ENCODE peak calls at places on chromosome 4, in six cellular contexts. Z is CD8-positive, alpha-beta memory T cell; D is neuronal stem cell; K is sigmoid colon; R is BJ; O is AG10803. E is an unnamed sample.

GRCh38 chr4:2042207-2042946 is 16.8 kb upstream of the NAT8L start:
- DNase-seq in Z (peak; percentile 39), D (no peak), K (no peak), R (no peak), O (no peak), E (no peak)

GRCh38 chr4:91288702-91289311 is 1015.0 kb upstream of the GRID2 start:
- DNase-seq in Z (no peak), D (no peak), K (no peak), R (no peak), O (no peak), E (no peak)

GRCh38 chr4:8274772-8275241 is 5.3 kb downstream of the HTRA3 start:
- DNase-seq in Z (no peak), D (peak; percentile 67), K (peak; percentile 98), R (peak; percentile 77), O (peak; percentile 96), E (peak; percentile 81)

GRCh38 chr4:71532407-71532806 is 193.6 kb downstream of the SLC4A4 start:
- DNase-seq in Z (no peak), D (no peak), K (no peak), R (no peak), O (no peak), E (no peak)

GRCh38 chr4:102551946-102552575 is 50.9 kb downstream of the NFKB1 start:
- DNase-seq in Z (no peak), D (no peak), K (no peak), R (no peak), O (no peak), E (no peak)

GRCh38 chr4:52244103-52244772 is 193.1 kb downstream of the SPATA18 start:
- DNase-seq in Z (no peak), D (no peak), K (no peak), R (no peak), O (no peak), E (no peak)

GRCh38 chr4:21888195-21888976 is 60.2 kb downstream of the KCNIP4 start:
- DNase-seq in Z (no peak), D (no peak), K (no peak), R (peak; percentile 88), O (peak; percentile 75), E (peak; percentile 83)

GRCh38 chr4:109078724-109079123 is 223.7 kb downstream of the COL25A1 start:
- DNase-seq in Z (no peak), D (no peak), K (no peak), R (peak; percentile 45), O (peak; percentile 91), E (peak; percentile 85)

GRCh38 chr4:43369036-43369594 is 476.6 kb downstream of the GRXCR1 start:
- DNase-seq in Z (no peak), D (no peak), K (no peak), R (no peak), O (no peak), E (no peak)

GRCh38 chr4:167890226-167890625 is 202.1 kb upstream of the ANXA10 start:
- DNase-seq in Z (no peak), D (no peak), K (no peak), R (no peak), O (no peak), E (no peak)

GRCh38 chr4:85399270-85399669 is 75.7 kb upstream of the ARHGAP24 start:
- DNase-seq in Z (no peak), D (no peak), K (no peak), R (no peak), O (no peak), E (no peak)

GRCh38 chr4:15550491-15550890 is 80.8 kb downstream of the CC2D2A start:
- DNase-seq in Z (no peak), D (no peak), K (no peak), R (no peak), O (no peak), E (no peak)

GRCh38 chr4:107736924-107737448 is 17.0 kb upstream of the PAPSS1 start:
- DNase-seq in Z (peak; percentile 38), D (peak; percentile 63), K (no peak), R (no peak), O (peak; percentile 62), E (no peak)

GRCh38 chr4:148170408-148171385 is 271.5 kb downstream of the NR3C2 start:
- DNase-seq in Z (no peak), D (no peak), K (no peak), R (no peak), O (no peak), E (no peak)

GRCh38 chr4:2793920-2794706 is 1.2 kb downstream of the SH3BP2 start:
- DNase-seq in Z (no peak), D (no peak), K (peak; percentile 71), R (no peak), O (peak; percentile 68), E (no peak)

GRCh38 chr4:175273995-175274753 is 356.0 kb downstream of the ADAM29 start:
- DNase-seq in Z (no peak), D (no peak), K (no peak), R (no peak), O (peak; percentile 44), E (peak; percentile 24)

GRCh38 chr4:2075987-2076907 is 17.1 kb downstream of the NAT8L start:
- DNase-seq in Z (no peak), D (no peak), K (no peak), R (no peak), O (no peak), E (no peak)

GRCh38 chr4:144820706-144821105 is 174.8 kb downstream of the HHIP start:
- DNase-seq in Z (no peak), D (peak; percentile 18), K (no peak), R (peak; percentile 29), O (peak; percentile 80), E (peak; percentile 62)

GRCh38 chr4:42483426-42484379 is 86.4 kb downstream of the SHISA3 start:
- DNase-seq in Z (no peak), D (no peak), K (peak; percentile 76), R (no peak), O (peak; percentile 8), E (peak; percentile 10)

GRCh38 chr4:67465763-67466052 is 79.6 kb downstream of the CENPC start:
- DNase-seq in Z (no peak), D (no peak), K (no peak), R (no peak), O (no peak), E (no peak)
- H3K4me3 ChIP-seq in Z (no peak overlapping the region), D (no peak overlapping the region), K (no peak overlapping the region), R (no peak overlapping the region), O (no peak overlapping the region), E (no peak overlapping the region)

GRCh38 chr4:138241281-138242075 is 671 bp downstream of the SLC7A11 start:
- DNase-seq in Z (no peak), D (no peak), K (no peak), R (no peak), O (peak; percentile 78), E (no peak)

GRCh38 chr4:138238521-138239292 is 3.4 kb downstream of the SLC7A11 start:
- DNase-seq in Z (no peak), D (no peak), K (no peak), R (no peak), O (no peak), E (no peak)

GRCh38 chr4:138242830-138243149 is 641 bp upstream of the SLC7A11 start:
- DNase-seq in Z (no peak), D (no peak), K (no peak), R (no peak), O (no peak), E (no peak)

GRCh38 chr4:138242076-138242829 is at the start of gene SLC7A11:
- DNase-seq in Z (peak; percentile 42), D (peak; percentile 78), K (no peak), R (peak; percentile 98), O (peak; percentile 100), E (peak; percentile 98)

DNA sequence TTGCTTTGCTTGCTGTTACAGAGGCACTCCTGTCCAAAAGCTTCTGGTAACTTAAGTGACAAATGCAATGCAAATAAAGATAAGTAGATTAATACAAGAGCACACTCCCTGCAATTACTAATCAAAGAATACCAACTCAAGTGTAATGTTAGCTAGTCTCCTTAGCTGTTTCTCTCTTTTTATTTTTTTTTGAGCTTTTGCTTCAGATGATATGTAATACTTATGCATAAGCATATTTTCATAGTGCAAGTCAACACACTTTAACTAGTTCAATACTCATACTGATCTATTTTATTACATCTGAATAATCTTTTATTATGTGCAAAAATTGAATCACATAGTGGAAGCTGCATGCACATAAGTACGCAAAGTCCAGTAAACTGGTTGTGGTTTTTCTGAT is 2.7 kb downstream of the SLC7A11 start:
- DNase-seq in Z (no peak), D (no peak), K (no peak), R (no peak), O (no peak), E (no peak)
- H3K4me3 ChIP-seq in Z (no peak overlapping the region), D (peak overlapping the region; percentile 9), K (no peak overlapping the region), R (peak overlapping the region; percentile 62), O (peak overlapping the region; percentile 83), E (peak overlapping the region; percentile 65)

GRCh38 chr4:48342559-48342878 is 1.2 kb downstream of the SLAIN2 start:
- DNase-seq in Z (peak; percentile 13), D (no peak), K (no peak), R (no peak), O (no peak), E (no peak)

GRCh38 chr4:48343035-48343434 is 1.7 kb downstream of the SLAIN2 start:
- DNase-seq in Z (no peak), D (no peak), K (no peak), R (no peak), O (no peak), E (no peak)

GRCh38 chr4:48341776-48342558 is 638 bp downstream of the SLAIN2 start:
- DNase-seq in Z (no peak), D (peak; percentile 61), K (peak; percentile 81), R (no peak), O (peak; percentile 35), E (no peak)

GRCh38 chr4:48345542-48345941 is 4.2 kb downstream of the SLAIN2 start:
- DNase-seq in Z (no peak), D (no peak), K (no peak), R (no peak), O (no peak), E (no peak)

DNA sequence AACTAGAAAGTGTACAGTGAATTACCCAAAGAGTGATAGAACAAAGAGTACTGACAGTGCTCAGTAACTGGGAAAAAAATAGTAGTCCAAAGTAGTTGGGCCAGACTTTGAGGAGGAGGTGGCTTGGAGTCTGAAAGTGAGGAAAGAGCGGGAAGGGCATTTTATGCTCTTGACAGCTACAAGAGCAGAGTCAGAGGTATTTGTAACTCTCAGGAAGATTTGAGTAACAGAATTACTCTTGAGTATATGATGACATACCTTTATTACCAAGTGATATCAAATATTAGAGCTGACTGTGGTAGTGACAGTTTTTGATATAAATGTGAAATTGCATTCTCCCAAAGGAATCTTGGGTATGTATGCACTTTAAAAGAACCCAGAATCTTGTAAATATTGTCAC is 2.2 kb downstream of the SLAIN2 start:
- DNase-seq in Z (no peak), D (no peak), K (no peak), R (no peak), O (peak; percentile 37), E (no peak)
- H3K4me3 ChIP-seq in Z (peak overlapping the region; percentile 82), D (peak overlapping the region; percentile 91), K (no peak overlapping the region), R (peak overlapping the region; percentile 66), O (peak overlapping the region; percentile 27), E (peak overlapping the region; percentile 83)

GRCh38 chr4:26343041-26343403 is 22.2 kb downstream of the RBPJ start:
- DNase-seq in Z (no peak), D (no peak), K (no peak), R (no peak), O (peak; percentile 76), E (no peak)
- H3K4me3 ChIP-seq in Z (no peak overlapping the region), D (no peak overlapping the region), K (no peak overlapping the region), R (no peak overlapping the region), O (no peak overlapping the region), E (no peak overlapping the region)

DNA sequence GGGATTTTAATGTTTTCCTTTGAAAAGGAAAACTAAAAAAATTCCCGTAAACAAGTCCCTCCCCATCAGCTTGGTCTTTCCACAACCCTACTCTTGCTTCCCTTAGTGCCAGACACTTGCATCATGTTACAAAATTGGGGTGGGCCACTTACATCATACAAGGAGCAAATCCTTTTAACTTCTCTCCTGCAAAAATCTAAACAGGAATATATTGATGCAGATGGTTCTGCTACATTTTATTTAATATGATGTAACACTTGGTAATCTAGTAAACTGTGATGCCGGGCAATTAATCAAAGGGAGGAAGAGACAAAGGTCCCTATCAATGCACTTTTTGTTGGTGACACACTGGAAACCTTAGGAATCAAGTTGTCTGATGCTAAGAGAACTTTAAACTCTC is 125.3 kb downstream of the UBE2K start:
- DNase-seq in Z (no peak), D (no peak), K (no peak), R (peak; percentile 46), O (peak; percentile 81), E (peak; percentile 53)
- H3K4me3 ChIP-seq in Z (no peak overlapping the region), D (no peak overlapping the region), K (no peak overlapping the region), R (no peak overlapping the region), O (no peak overlapping the region), E (no peak overlapping the region)